ENCODE peak calls at places on chromosomes 11 and 22, in six cellular contexts. T, B, F, G, L and W are unnamed samples.

GRCh38 chr11:19879309-19880087 is 166.9 kb downstream of the NAV2 start:
- DNase-seq in T (no peak), L (no peak), G (no peak), F (no peak), B (no peak), W (no peak)

GRCh38 chr11:75029836-75030631 is 41.3 kb downstream of the NEU3 start:
- DNase-seq in T (no peak), G (no peak), L (no peak), B (peak), F (no peak), W (no peak)

GRCh38 chr11:6319879-6320410 is 356 bp downstream of the CAVIN3 start:
- DNase-seq in T (peak), G (no peak), L (no peak), F (no peak), B (peak), W (peak)

GRCh38 chr11:46050065-46050464 is 71.2 kb downstream of the PHF21A start:
- DNase-seq in G (peak), T (no peak), F (no peak), B (no peak), L (peak), W (no peak)

GRCh38 chr11:17760102-17761029 is 25.8 kb downstream of the KCNC1 start:
- DNase-seq in L (peak), G (peak), F (peak), B (peak), T (peak), W (peak)

GRCh38 chr22:22591348-22592299 is 32.6 kb upstream of the PRAME start:
- DNase-seq in F (no peak), B (no peak), L (no peak), T (no peak), G (no peak), W (no peak)

GRCh38 chr22:38700271-38700788 is 413 bp downstream of the JOSD1 start:
- DNase-seq in B (no peak), L (peak), F (no peak), G (no peak), T (no peak), W (no peak)

GRCh38 chr11:34602245-34602644 is 18.6 kb upstream of the EHF start:
- DNase-seq in G (no peak), L (no peak), T (no peak), B (peak), F (no peak), W (no peak)

GRCh38 chr11:125990244-125990643 is 44.4 kb downstream of the VSIG10L2 start:
- DNase-seq in L (no peak), T (no peak), F (no peak), B (no peak), G (no peak), W (no peak)

GRCh38 chr11:2761131-2762030 is 61.6 kb upstream of the KCNQ1OT1 start:
- DNase-seq in L (no peak), G (no peak), T (no peak), B (no peak), F (no peak), W (no peak)

GRCh38 chr11:61869636-61870428 is 21.5 kb downstream of the FADS3 start:
- DNase-seq in G (no peak), T (no peak), B (peak), F (no peak), L (no peak), W (no peak)

GRCh38 chr22:21446128-21446826 is 20.9 kb upstream of the TMEM191C start:
- DNase-seq in B (no peak), L (no peak), F (no peak), G (no peak), T (no peak), W (no peak)

GRCh38 chr11:26622201-26622600 is 50.1 kb upstream of the MUC15 start:
- DNase-seq in L (no peak), B (no peak), F (no peak), G (no peak), T (no peak), W (no peak)

GRCh38 chr11:44464741-44465140 is 100.7 kb upstream of the CD82 start:
- DNase-seq in B (peak), G (no peak), T (no peak), F (no peak), L (peak), W (no peak)

GRCh38 chr11:35272391-35272821 is 133.4 kb downstream of the CD44 start:
- DNase-seq in F (peak), B (no peak), T (peak), G (no peak), L (no peak), W (peak)

GRCh38 chr11:134313821-134314607 is 17.8 kb upstream of the GLB1L2 start:
- DNase-seq in T (no peak), G (no peak), F (no peak), L (no peak), B (no peak), W (no peak)

GRCh38 chr11:73024646-73025045 is 117.5 kb downstream of the FCHSD2 start:
- DNase-seq in T (no peak), G (no peak), B (no peak), L (no peak), F (no peak), W (no peak)

GRCh38 chr22:26981111-26981510 is 323.7 kb downstream of the MIAT start:
- DNase-seq in T (no peak), F (no peak), G (no peak), B (no peak), L (no peak), W (no peak)

GRCh38 chr22:22796729-22797128 is 90.9 kb upstream of the IGLL5 start:
- DNase-seq in L (no peak), T (no peak), B (no peak), F (no peak), G (no peak), W (no peak)

GRCh38 chr22:40499187-40499753 is 128.9 kb downstream of the SGSM3 start:
- DNase-seq in G (peak), L (peak), T (peak), F (peak), B (peak), W (peak)
- TF ChIP-seq POLR2A in G (no peak), L (peak), T (no peak), F (no peak), B (no peak), W (no peak)

DNA sequence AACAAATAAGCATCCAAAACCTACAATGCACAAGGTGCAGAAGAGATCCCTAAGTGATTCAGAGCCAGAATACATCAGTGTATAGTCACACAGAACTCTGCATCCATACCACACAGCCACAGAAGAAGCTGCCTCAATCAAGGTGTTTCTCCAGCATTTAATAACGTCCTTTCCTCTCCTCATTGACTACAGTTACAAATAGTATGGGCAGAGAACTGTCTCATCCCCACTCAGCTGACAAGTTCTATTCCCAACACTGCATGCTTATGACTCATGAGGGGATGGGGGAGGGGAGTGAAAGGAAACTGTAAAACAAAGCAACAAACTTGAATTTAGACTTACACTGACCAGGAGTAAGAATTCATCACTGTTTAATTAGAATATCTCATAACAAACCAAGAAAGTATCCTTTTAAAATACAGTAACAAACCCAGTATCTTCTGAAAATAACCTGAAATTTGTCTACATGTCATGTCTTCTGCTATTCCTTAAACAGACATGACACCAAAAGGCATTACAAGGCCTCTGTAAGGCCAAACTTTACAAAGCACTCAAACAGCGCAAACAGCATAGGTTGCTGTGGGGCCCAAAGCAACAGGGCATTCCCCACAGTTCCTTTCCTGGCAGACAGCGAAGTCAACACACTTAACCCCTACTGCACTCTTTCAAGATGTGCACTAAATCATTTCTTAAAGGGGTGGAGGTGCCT is 29.3 kb downstream of the CELF1 start:
- DNase-seq in L (peak), F (no peak), B (peak), T (no peak), G (no peak), W (no peak)
- TF ChIP-seq POLR2AphosphoS5 in L (no peak), F (no peak), B (no peak), T (no peak), G (no peak), W (no peak)

GRCh38 chr11:116990061-116990473 is 108.2 kb downstream of the SIK3 start:
- DNase-seq in F (no peak), L (peak), B (peak), T (no peak), G (no peak), W (no peak)
- TF ChIP-seq TAF1 in F (no peak), L (no peak), B (no peak), T (no peak), G (no peak), W (no peak)

DNA sequence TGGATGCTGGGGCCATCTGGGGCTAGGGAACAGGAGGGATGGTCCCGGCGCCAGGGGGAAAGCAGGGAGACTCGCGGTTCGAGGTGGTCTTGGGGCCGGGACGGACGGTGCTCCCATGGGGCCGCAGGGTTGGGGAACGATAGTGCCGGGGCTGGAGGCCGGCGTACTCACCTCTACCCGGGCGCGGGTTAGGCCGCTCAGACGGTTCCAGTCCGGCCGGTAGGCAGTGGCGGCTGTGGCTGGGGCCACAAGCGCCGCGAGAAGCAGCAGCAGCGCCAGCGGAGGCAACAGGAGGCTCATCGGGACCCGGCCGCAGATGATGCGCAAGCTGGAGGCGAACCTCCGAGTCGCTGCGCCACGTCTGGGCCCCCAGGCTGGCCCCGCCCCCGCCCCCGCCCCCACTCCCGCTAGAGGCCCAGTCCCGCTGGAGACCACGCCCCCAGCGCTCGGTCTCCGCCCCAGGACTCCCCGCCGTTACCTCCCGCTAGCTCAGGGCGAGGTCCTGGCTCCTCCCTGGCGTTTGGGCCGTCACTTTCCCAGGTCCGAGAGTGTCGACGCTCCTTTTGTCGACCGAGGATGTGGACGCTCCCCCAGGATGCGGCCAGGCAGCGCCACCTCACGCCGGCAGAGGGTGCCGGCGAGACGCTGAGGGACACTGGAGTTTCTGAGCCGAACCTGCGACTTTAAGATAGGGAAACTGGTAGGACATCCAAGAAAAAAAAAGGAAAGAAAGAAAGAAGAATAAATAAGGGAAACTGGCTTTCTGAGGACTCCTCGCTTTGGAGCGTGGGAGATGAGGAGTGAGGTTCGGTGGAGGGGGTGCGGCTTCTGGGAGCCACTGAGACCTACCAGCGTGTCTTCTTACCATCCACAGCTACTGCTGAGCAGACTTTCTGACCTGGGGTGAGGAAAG is at the start of gene SELENOM:
- DNase-seq in G (peak), B (peak), L (peak), F (peak), T (peak), W (peak)
- TF ChIP-seq POLR2A in G (no peak), B (no peak), L (no peak), F (peak), T (no peak), W (no peak)

GRCh38 chr11:129285387-129285786 is 90.3 kb upstream of the BARX2 start:
- DNase-seq in T (no peak), F (no peak), L (no peak), B (no peak), G (no peak), W (no peak)

GRCh38 chr11:129282634-129283033 is 90.5 kb upstream of the ARHGAP32 start:
- DNase-seq in B (no peak), T (no peak), L (no peak), F (no peak), G (no peak), W (no peak)

GRCh38 chr11:129280027-129280811 is 88.1 kb upstream of the ARHGAP32 start:
- DNase-seq in B (no peak), F (no peak), L (peak), T (no peak), G (no peak), W (no peak)

GRCh38 chr11:129281471-129282268 is 89.5 kb upstream of the ARHGAP32 start:
- DNase-seq in B (no peak), G (no peak), T (no peak), L (no peak), F (no peak), W (no peak)

DNA sequence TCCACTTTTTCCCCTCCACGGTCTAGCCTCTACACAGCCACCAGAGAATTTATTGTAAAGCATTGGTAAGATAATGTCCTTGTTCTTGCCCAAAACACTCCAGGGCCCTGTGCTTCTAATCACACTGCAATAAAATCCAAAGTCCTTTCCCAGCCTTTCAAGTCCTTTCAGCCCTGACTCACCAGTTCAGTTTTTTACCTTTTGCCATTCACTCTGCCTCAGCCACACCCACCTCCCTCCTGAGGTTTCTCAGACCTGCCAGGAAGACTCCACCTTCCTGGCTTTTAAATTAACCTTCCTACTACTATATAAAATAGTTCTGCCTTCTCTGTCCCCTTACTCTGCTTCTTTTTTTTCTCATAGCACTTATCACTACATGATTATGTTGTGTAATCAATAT is 91.0 kb upstream of the ARHGAP32 start:
- DNase-seq in T (no peak), L (peak), B (no peak), F (no peak), G (no peak), W (no peak)
- TF ChIP-seq POLR2AphosphoS5 in T (no peak), L (no peak), B (no peak), F (no peak), G (no peak), W (no peak)

GRCh38 chr11:114052160-114052559 is 7.4 kb upstream of the ZBTB16 start:
- DNase-seq in F (no peak), B (no peak), G (no peak), L (no peak), T (no peak), W (no peak)
- TF ChIP-seq TAF1 in F (no peak), B (no peak), G (no peak), L (no peak), T (no peak), W (no peak)

DNA sequence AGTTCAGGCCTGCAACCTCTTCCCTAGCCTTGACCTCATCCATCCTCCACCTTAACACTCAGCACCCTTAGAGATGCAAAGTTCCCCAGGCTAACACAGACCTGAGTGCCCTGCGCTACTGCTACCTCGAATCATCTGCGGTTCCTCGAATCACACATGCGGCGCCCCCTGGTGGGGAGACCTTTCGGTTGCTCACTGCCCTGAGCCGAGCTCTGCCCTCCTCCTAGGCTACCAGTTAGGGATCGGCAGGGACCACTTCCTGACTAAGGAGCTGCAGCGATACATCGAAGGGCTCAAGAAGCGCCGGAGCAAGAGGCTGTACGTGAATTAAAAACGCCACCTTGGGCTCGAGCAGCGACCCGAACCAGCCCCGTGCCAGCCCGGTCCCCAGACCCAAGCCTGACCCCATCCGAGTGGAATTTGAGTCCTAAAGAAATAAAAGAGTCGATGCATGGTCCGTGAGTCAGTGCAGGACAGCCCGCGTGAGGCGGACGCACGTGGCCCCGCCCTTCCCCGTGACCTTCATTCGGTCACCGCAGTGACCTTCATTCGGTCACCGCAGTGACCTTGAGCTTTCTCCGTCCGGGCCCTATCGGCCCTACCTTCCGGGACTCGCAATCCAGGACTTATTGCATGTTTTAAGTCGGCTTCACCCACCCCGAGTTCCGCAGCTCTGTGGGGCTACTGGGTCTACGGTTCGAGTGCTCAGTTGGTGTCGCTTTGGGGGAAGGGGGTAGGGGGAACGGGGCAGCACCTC is 830 bp upstream of the ESRRA start:
- DNase-seq in F (peak), T (peak), G (peak), L (peak), B (peak), W (peak)
- TF ChIP-seq POLR2A in F (peak), T (no peak), G (no peak), L (peak), B (peak), W (peak)

GRCh38 chr11:8870461-8871282 is 40.3 kb upstream of the AKIP1 start:
- DNase-seq in G (peak), L (no peak), T (peak), B (peak), F (no peak), W (peak)
- TF ChIP-seq POLR2AphosphoS5 in G (peak), L (no peak), T (no peak), B (no peak), F (no peak), W (no peak)

GRCh38 chr11:107856180-107856980 is 2.2 kb downstream of the SLC35F2 start:
- DNase-seq in G (no peak), B (peak), F (no peak), L (no peak), T (no peak), W (no peak)

GRCh38 chr11:107856981-107857517 is 1.5 kb downstream of the SLC35F2 start:
- DNase-seq in T (no peak), B (peak), F (no peak), L (no peak), G (no peak), W (no peak)

GRCh38 chr11:107857550-107858216 is 904 bp downstream of the SLC35F2 start:
- DNase-seq in T (no peak), L (no peak), B (peak), F (no peak), G (no peak), W (no peak)

GRCh38 chr11:107859459-107860239 is 1.1 kb upstream of the SLC35F2 start:
- DNase-seq in L (no peak), F (peak), T (no peak), G (no peak), B (peak), W (no peak)

GRCh38 chr11:107858217-107859070 is at the start of gene SLC35F2:
- DNase-seq in G (peak), L (peak), F (peak), B (peak), T (peak), W (peak)
- TF ChIP-seq TAF1 in G (peak), L (peak), F (peak), B (peak), T (peak), W (peak)